ENCODE peak calls at places on chromosomes 13 and 19, in six cellular contexts. X is epithelial cell of proximal tubule, C is thoracic aorta, V is cardiac fibroblast, I is fibroblast of the aortic adventitia, E is AG09309. O is an unnamed sample.

GRCh38 chr19:3455393-3455955 is 24.9 kb downstream of the SMIM24 start:
- DNase-seq in C (no peak), E (no peak), X (no peak), I (no peak), V (no peak), O (no peak)

GRCh38 chr13:38819596-38819995 is 132.7 kb downstream of the FREM2 start:
- DNase-seq in E (no peak), C (no peak), V (no peak), I (no peak), X (no peak), O (no peak)

GRCh38 chr13:47158583-47158982 is 261.7 kb upstream of the HTR2A start:
- DNase-seq in V (no peak), I (no peak), E (no peak), C (no peak), X (no peak), O (no peak)

GRCh38 chr19:16019691-16020448 is 56.4 kb upstream of the TPM4 start:
- DNase-seq in V (no peak), I (no peak), E (no peak), X (no peak), C (no peak), O (no peak)

GRCh38 chr19:16330368-16330801 is 5.8 kb downstream of the KLF2 start:
- DNase-seq in E (no peak), V (peak), C (peak), X (peak), I (peak), O (peak)

GRCh38 chr19:34998777-34999497 is 1.2 kb upstream of the GRAMD1A start:
- DNase-seq in I (no peak), V (no peak), X (no peak), C (no peak), E (no peak), O (no peak)

GRCh38 chr19:342801-343421 is 1.7 kb downstream of the MIER2 start:
- DNase-seq in E (peak), C (no peak), V (peak), I (peak), X (no peak), O (peak)

GRCh38 chr13:78826936-78827335 is 168.0 kb upstream of the OBI1 start:
- DNase-seq in V (no peak), X (no peak), I (no peak), C (no peak), E (no peak), O (no peak)

GRCh38 chr13:46100191-46100877 is 4.5 kb downstream of the CPB2 start:
- DNase-seq in E (no peak), V (peak), X (no peak), I (no peak), C (no peak), O (no peak)

GRCh38 chr13:47708386-47708785 is 292.7 kb downstream of the SUCLA2 start:
- DNase-seq in V (peak), E (no peak), X (no peak), I (peak), C (no peak), O (peak)

GRCh38 chr13:109344552-109345157 is 441.7 kb downstream of the IRS2 start:
- DNase-seq in E (no peak), V (peak), C (no peak), I (peak), X (no peak), O (peak)

GRCh38 chr13:79548886-79549285 is 67.9 kb downstream of the NDFIP2 start:
- DNase-seq in C (no peak), X (no peak), I (peak), V (peak), E (no peak), O (peak)

GRCh38 chr19:18502633-18503294 is 19.1 kb downstream of the ELL start:
- DNase-seq in C (no peak), X (no peak), I (no peak), E (no peak), V (no peak), O (no peak)

GRCh38 chr13:50871405-50871804 is 27.9 kb upstream of the DLEU7 start:
- DNase-seq in C (no peak), E (no peak), I (no peak), V (no peak), X (no peak), O (no peak)

GRCh38 chr13:50864492-50864891 is 21.0 kb upstream of the DLEU7 start:
- DNase-seq in V (no peak), I (no peak), X (no peak), E (no peak), C (no peak), O (no peak)

GRCh38 chr13:50867641-50867952 is 24.1 kb upstream of the DLEU7 start:
- DNase-seq in X (no peak), C (no peak), V (no peak), I (no peak), E (no peak), O (no peak)

GRCh38 chr13:50866817-50867640 is 23.5 kb upstream of the DLEU7 start:
- DNase-seq in V (no peak), C (no peak), X (no peak), E (peak), I (peak), O (peak)
- TF ChIP-seq CTCF in V (no peak), C (no peak), X (no peak), E (no peak), I (no peak), O (no peak)

DNA sequence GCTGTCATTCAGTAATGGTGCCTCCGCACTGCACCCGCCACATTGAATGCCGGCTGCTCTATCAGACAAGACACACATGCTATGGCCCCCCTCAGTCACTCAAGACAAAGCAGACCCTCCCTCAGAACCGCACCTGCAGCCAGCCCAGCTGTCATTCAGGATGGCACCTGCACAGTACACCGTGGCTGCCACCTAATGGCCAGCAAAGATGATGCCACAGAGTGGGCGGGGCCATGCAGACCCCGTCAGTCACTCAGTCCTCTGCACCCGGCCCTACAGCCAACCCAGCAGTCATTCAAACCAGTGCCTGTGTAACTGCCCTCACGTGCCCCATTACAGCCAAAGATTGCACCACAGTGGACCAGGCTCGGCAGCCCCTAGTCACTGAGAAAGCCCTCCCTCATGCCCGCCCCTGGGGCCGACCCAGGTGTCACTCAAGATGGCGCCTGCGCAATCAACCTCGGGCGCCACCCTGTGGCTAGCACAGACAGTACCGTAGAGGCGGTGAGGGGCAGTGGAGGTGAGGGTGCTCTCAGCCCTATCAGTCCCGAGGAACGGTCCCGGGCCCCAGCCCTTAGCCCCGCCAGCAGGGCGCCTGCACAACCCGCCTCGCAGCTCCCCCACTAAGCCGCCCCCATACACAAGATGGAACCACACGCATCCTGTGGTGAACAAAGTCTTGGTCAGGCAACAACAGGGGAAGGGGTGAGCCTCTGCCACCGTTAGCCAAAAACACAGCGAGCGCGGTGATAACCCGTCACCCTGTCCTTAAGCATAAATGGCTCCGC is 2.4 kb downstream of the PEG3 start:
- DNase-seq in I (no peak), V (no peak), E (no peak), X (no peak), C (peak), O (peak)
- H3K4me3 ChIP-seq in I (no peak), V (peak), E (no peak), X (peak), C (peak), O (peak)

DNA sequence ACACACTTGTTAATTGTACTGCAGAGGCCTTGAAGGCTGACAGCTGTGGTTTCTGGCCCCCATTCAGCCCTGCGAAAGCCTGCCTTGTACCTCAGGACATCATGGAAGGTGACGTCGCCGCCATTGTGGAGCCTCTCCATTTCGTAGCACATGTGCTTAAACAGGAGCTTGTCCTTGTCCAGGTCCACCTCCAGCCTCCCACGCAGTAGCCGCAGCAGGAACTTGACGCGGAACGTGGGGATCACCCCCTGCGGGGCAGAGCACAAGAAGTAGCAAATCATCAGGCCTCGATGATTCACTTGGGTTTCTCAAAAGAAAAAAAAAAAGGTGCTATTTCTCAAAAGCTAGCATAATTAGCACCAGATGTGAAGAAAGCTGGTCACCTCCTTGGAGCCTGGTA is 351.0 kb downstream of the NALCN start:
- DNase-seq in C (no peak), E (peak), V (peak), X (no peak), I (no peak), O (peak)
- TF ChIP-seq CTCF in C (no peak), E (no peak), V (no peak), X (no peak), I (no peak), O (no peak)

GRCh38 chr19:10887616-10888367 is 16.4 kb downstream of the CARM1 start:
- DNase-seq in E (no peak), X (no peak), V (no peak), C (no peak), I (no peak), O (no peak)
- H3K4me3 ChIP-seq in E (no peak), X (no peak), V (no peak), C (no peak), I (no peak), O (no peak)

DNA sequence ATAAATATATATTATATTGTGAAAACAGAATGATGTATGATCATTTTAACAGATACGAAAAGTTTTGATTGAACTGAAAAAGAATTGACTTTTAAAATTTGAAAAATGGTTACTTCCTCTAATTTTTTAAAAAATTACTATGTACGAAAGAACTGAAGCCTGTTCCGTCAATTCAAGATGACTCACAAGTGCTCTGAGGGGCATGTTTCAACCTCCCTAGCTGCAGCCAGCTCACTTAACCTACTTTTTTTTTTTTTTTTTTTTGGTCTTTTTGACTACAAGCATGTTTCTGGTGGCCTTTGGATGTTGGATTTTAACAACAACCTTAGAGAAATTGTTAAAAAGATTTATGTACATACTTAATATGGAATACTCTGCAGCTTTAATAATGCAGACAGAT is 1139.3 kb downstream of the DIAPH3 start:
- DNase-seq in X (no peak), V (peak), E (no peak), C (no peak), I (no peak), O (no peak)
- TF ChIP-seq CTCF in X (no peak), V (no peak), E (no peak), C (no peak), I (no peak), O (no peak)

DNA sequence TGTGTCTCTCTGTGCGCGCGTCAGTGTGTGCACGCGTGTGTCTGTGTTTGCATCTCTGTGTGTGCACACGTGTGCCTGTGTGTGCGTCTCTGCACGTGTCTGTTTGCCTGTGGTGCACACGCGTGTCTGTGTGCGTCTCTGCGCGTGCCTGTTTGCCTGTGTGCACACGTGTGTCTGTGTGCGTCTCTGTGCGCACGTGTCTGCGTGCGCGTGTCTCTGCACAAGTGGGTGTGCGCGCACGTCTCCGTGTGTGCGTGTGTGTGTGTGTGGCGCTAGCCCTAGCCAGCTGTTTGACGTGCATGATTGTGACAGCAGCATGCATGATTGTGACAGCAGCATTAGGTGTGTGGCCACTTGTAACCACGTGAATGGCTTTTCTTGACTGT is 31.1 kb downstream of the ZNF146 start:
- DNase-seq in I (no peak), X (no peak), V (peak), C (no peak), E (no peak), O (no peak)
- H3K4me3 ChIP-seq in I (no peak), X (peak), V (no peak), C (no peak), E (no peak), O (no peak)

GRCh38 chr13:94674609-94675348 is 37.6 kb downstream of the SOX21 start:
- DNase-seq in X (no peak), E (no peak), V (peak), C (no peak), I (peak), O (peak)
- TF ChIP-seq CTCF in X (peak), E (peak), V (peak), C (no peak), I (peak), O (peak)

DNA sequence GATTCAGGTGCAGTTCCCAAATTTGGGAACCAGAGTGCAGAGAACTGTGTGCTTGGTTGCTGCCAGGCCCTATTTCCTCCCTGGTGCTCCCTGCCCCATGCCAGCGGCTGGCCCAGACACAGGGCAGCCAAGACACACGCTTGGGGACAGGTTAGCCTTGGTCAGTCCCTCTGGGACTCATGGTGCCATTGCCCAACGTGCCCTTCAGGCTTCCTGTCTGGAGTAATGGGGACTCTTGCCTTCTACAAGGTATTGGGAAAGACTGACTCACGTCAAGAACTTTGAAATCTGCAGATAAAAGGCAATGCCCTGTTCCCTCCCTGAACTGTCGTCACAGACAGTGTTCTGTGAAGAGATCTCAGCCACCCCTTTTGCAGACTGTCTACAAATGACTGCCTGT is 58.8 kb downstream of the GSX1 start:
- DNase-seq in V (no peak), C (no peak), E (no peak), X (no peak), I (no peak), O (no peak)
- H3K4me3 ChIP-seq in V (no peak), C (no peak), E (no peak), X (no peak), I (no peak), O (no peak)